ENCODE peak calls at places on chromosome 1, in ten cellular contexts. K, O, U, W, I, E, D, V, L and A are unnamed samples.

GRCh38 chr1:32759521-32759980 is 57.0 kb upstream of the SYNC start:
- DNase-seq in K (peak), O (peak), U (no peak), W (no peak), I (no peak), E (peak), D (no peak), V (no peak), L (no peak), A (peak)

GRCh38 chr1:156504062-156504813 is 3.7 kb upstream of the MEF2D start:
- DNase-seq in K (peak), O (no peak), U (no peak), W (peak), I (peak), E (no peak), D (no peak), V (peak), L (peak), A (peak)

GRCh38 chr1:234960722-234961467 is 167.7 kb downstream of the TOMM20 start:
- DNase-seq in K (peak), O (no peak), U (no peak), W (no peak), I (peak), E (no peak), D (no peak), V (no peak), L (peak), A (no peak)

GRCh38 chr1:16235347-16235746 is 1.6 kb downstream of the CPLANE2 start:
- DNase-seq in K (no peak), O (no peak), U (no peak), W (no peak), I (no peak), E (no peak), D (no peak), V (no peak), L (no peak), A (no peak)

GRCh38 chr1:202106340-202107284 is 16.1 kb upstream of the GPR37L1 start:
- DNase-seq in K (peak), O (no peak), U (no peak), W (no peak), I (no peak), E (no peak), D (no peak), V (no peak), L (no peak), A (peak)

GRCh38 chr1:209651148-209651547 is 1.1 kb downstream of the LAMB3 start:
- DNase-seq in K (peak), O (peak), U (no peak), W (peak), I (peak), E (peak), D (no peak), V (peak), L (peak), A (peak)

GRCh38 chr1:98783821-98784220 is 122.3 kb downstream of the SNX7 start:
- DNase-seq in K (no peak), O (no peak), U (no peak), W (no peak), I (no peak), E (no peak), D (no peak), V (no peak), L (no peak), A (no peak)

GRCh38 chr1:12059722-12060464 is 3.2 kb upstream of the TNFRSF8 start:
- DNase-seq in K (peak), O (no peak), U (no peak), W (no peak), I (no peak), E (no peak), D (no peak), V (no peak), L (no peak), A (no peak)

GRCh38 chr1:224251741-224252146 is 68.7 kb downstream of the DEGS1 start:
- DNase-seq in K (no peak), O (no peak), U (no peak), W (no peak), I (no peak), E (no peak), D (no peak), V (no peak), L (peak), A (no peak)

GRCh38 chr1:177959793-177960515 is 9.9 kb downstream of the SEC16B start:
- DNase-seq in K (peak), O (no peak), U (no peak), W (no peak), I (no peak), E (no peak), D (no peak), V (no peak), L (peak), A (peak)

GRCh38 chr1:110559157-110559556 is 40.2 kb upstream of the KCNA10 start:
- DNase-seq in K (peak), O (no peak), U (no peak), W (no peak), I (no peak), E (no peak), D (no peak), V (no peak), L (no peak), A (no peak)

GRCh38 chr1:162678439-162678838 is 46.2 kb downstream of the DDR2 start:
- DNase-seq in K (peak), O (no peak), U (no peak), W (no peak), I (no peak), E (no peak), D (no peak), V (peak), L (peak), A (peak)

GRCh38 chr1:196455697-196456096 is 152.5 kb downstream of the KCNT2 start:
- DNase-seq in K (no peak), O (no peak), U (no peak), W (no peak), I (no peak), E (no peak), D (no peak), V (no peak), L (no peak), A (no peak)

GRCh38 chr1:158999301-159000069 is 10.2 kb upstream of the IFI16 start:
- DNase-seq in K (peak), O (peak), U (peak), W (no peak), I (peak), E (no peak), D (no peak), V (peak), L (peak), A (peak)

GRCh38 chr1:97913506-97913905 is 7.3 kb downstream of the DPYD start:
- DNase-seq in K (no peak), O (no peak), U (no peak), W (no peak), I (no peak), E (no peak), D (no peak), V (no peak), L (no peak), A (no peak)

GRCh38 chr1:77889671-77890070 is 1.2 kb downstream of the NEXN start:
- DNase-seq in K (peak), O (no peak), U (no peak), W (no peak), I (no peak), E (no peak), D (no peak), V (peak), L (peak), A (peak)

GRCh38 chr1:9289090-9289534 is 3.6 kb upstream of the SPSB1 start:
- DNase-seq in K (peak), O (peak), U (peak), W (peak), I (no peak), E (no peak), D (peak), V (peak), L (peak), A (peak)

GRCh38 chr1:3827813-3828307 is 29.2 kb downstream of the CEP104 start:
- DNase-seq in K (no peak), O (no peak), U (no peak), W (no peak), I (peak), E (no peak), D (no peak), V (no peak), L (no peak), A (no peak)

DNA sequence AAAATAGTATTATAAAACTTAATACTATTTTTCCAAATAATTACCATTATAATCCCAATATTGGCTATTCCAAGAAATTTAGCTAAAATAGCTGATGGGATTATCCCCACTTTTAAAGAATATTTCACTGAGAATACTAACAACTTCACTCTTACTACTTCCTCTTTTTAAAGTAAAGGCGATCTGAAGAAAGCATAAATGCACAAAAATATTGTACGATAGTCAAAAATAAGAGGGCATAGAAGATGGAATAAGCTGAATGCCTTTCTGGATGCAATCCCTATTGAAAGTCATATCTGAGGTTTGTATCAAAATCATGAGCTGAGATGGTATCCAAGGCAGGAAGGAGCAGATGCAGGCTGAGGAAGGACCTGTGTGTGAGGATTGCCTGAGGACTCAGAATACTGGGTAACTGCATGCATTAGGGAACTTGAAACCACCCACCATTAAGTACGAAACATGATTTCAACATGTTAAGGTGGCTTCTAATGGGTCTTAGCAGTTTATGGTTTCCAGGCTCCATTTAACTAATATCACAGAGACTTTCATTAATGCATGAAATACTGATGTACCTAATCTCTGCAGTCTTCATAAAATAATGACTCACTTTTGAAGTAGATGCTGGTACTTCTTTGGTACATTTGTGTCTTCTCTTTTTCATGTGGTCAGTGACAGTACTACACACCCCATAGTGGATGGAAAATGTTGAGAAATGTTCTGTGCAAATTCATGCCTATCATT is 29.6 kb upstream of the RGS1 start:
- DNase-seq in K (no peak), O (no peak), U (no peak), W (no peak), I (no peak), E (no peak), D (no peak), V (no peak), L (peak), A (peak)
- TF ChIP-seq CTCF in K (no peak), O (no peak), U (no peak), W (peak), I (peak), E (no peak), D (peak), V (no peak), L (peak), A (no peak)

GRCh38 chr1:54404939-54405880 is 984 bp downstream of the SSBP3 start:
- DNase-seq in K (peak), O (no peak), U (no peak), W (peak), I (no peak), E (peak), D (no peak), V (no peak), L (no peak), A (no peak)
- TF ChIP-seq CTCF in K (no peak), O (no peak), U (no peak), W (peak), I (no peak), E (peak), D (no peak), V (no peak), L (no peak), A (no peak)

GRCh38 chr1:145828368-145829016 is 4.5 kb downstream of the POLR3C start:
- DNase-seq in K (no peak), O (no peak), U (no peak), W (no peak), I (no peak), E (peak), D (no peak), V (no peak), L (no peak), A (no peak)

GRCh38 chr1:145824499-145824842 is 471 bp downstream of the POLR3C start:
- DNase-seq in K (no peak), O (no peak), U (no peak), W (no peak), I (no peak), E (peak), D (no peak), V (no peak), L (no peak), A (no peak)

GRCh38 chr1:145823565-145824498 is at the start of the genes POLR3C and RNF115:
- DNase-seq in K (peak), O (peak), U (peak), W (peak), I (peak), E (peak), D (peak), V (peak), L (peak), A (peak)

GRCh38 chr1:145827966-145828365 is 4.0 kb downstream of the POLR3C start:
- DNase-seq in K (no peak), O (no peak), U (no peak), W (no peak), I (no peak), E (no peak), D (no peak), V (no peak), L (no peak), A (no peak)

GRCh38 chr1:145826030-145826429 is 2.0 kb downstream of the POLR3C start:
- DNase-seq in K (no peak), O (no peak), U (no peak), W (no peak), I (no peak), E (no peak), D (no peak), V (no peak), L (no peak), A (no peak)
- TF ChIP-seq CTCF in K (no peak), O (no peak), U (no peak), W (no peak), I (no peak), E (no peak), D (no peak), V (no peak), L (peak), A (no peak)

GRCh38 chr1:51218570-51218969 is 17.5 kb upstream of the RNF11 start:
- DNase-seq in K (no peak), O (no peak), U (no peak), W (no peak), I (no peak), E (no peak), D (no peak), V (no peak), L (no peak), A (no peak)
- TF ChIP-seq CTCF in K (no peak), O (no peak), U (no peak), W (no peak), I (no peak), E (no peak), D (no peak), V (no peak), L (no peak), A (no peak)

DNA sequence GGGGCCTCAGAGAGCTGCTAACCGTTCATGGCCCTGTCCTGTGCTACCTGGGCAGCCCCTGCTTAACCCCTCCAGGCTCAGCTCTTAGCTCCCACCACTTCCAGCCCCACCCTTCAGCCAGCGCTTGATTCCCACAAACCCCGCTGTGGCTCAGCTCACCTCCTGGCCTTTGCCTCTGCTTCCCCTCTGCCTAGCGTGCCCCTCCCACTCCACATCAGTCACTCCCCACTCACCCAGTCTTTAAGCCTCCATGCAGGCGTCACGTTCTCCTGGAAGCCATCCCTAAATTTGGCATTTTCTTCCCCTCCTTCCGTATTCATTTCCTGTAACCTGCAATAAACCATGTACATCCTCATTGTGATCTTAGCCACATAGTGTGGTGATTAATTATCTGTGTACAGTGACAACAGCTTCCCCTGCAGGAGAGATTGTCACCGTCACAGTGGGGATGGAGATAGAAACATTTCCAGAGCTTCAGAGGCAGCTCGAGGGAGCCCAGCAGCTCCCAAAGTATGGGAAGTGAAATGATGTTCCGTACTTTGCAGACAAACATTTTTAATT is 65.5 kb downstream of the EPHB2 start:
- DNase-seq in K (no peak), O (no peak), U (no peak), W (no peak), I (no peak), E (no peak), D (no peak), V (no peak), L (no peak), A (no peak)
- TF ChIP-seq CTCF in K (no peak), O (no peak), U (no peak), W (no peak), I (no peak), E (no peak), D (no peak), V (no peak), L (no peak), A (no peak)

DNA sequence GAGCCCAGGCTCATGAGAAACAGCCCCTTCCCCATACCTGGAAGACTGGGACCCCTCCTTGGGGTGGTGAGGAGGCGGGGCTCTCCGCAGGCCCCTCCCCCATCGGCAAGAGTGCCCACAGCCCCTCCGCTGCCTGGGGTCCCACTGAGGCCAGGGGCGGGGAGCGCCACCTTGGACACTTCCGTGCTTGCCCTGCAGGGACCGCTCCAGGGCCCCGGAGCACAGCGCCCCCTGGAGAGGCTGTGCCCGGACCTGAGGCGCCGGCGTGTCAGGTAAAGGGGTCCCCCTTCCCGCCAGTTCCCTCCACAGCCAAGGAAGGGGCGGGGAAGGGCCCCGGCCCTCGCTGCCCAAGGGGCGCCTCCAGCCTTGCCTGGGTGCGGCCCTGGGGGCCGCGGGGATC is 21.5 kb downstream of the INAVA start:
- DNase-seq in K (no peak), O (no peak), U (no peak), W (peak), I (peak), E (peak), D (no peak), V (no peak), L (no peak), A (no peak)
- TF ChIP-seq CTCF in K (peak), O (no peak), U (no peak), W (no peak), I (no peak), E (no peak), D (no peak), V (no peak), L (no peak), A (peak)

DNA sequence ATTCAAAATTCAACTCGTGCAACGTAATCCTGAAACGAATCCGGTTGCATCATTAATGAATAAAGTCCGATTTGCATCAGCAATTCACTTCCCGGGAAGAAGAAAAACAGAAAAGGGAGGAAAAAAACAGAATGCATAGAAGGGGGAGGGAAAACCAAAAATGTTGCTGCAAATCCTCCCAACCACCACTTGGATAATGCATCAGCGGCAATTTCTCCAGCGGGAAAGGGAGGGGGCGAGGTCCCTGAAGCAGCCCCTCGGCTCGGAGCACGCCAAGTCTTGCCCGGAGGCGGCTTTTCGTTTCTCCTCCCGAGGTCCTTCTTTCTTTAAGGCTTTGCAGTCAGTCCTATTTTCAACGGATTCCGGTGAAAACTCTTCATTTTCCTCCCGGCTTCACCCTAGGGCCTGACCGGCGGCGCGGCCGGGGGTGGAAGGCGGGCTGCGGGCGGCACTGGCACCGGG is 720 bp downstream of the CDC42BPA start:
- DNase-seq in K (peak), O (no peak), U (no peak), W (no peak), I (peak), E (peak), D (no peak), V (peak), L (peak), A (peak)
- TF ChIP-seq CTCF in K (peak), O (peak), U (peak), W (no peak), I (peak), E (no peak), D (peak), V (peak), L (peak), A (peak)

DNA sequence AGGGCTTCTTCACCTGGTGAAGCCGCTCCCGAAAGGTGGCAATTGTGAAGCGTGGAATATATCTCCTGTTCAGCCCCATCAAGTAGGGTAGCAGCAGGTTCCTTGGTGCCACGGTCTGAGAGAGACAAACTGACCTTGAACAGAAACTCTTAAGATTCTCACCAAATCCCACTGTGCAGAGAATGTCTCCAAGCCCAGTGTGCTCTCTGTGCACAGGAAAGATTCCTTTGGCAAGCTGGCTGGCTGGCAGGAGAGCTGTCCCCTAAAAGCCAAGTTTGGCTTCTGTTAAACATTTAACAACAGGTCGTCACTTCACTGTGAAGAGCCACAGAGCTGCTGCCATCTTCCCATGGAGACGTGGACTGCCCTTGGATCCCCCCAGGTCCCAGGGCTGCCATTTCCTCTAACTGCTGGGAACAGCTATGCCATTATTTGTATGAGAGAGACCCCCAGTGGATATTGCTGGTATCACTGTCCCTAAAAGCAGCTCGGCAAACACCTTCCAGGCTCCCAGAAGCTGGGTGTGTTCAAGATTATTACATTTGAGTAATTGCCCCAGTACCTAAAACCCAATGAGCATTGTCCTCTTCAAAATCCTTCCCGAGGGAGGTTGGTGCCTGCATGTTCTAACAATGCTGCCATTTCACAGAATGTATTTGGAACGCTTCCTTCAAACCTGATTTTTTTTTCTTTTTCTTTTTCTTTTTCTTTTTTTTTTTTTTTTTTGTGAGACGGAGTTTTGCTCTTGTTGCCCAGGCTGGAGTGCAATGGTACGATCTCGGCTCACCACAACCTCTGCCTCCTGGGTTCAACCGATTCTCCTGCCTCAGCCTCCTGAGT is 71.8 kb downstream of the CD58 start:
- DNase-seq in K (peak), O (no peak), U (no peak), W (no peak), I (no peak), E (peak), D (no peak), V (peak), L (peak), A (peak)
- TF ChIP-seq CTCF in K (peak), O (peak), U (peak), W (peak), I (peak), E (peak), D (peak), V (peak), L (peak), A (peak)

GRCh38 chr1:169699769-169700168 is 11.7 kb downstream of the SELL start:
- DNase-seq in K (no peak), O (no peak), U (no peak), W (no peak), I (no peak), E (no peak), D (no peak), V (no peak), L (no peak), A (no peak)
- TF ChIP-seq CTCF in K (no peak), O (no peak), U (no peak), W (no peak), I (no peak), E (no peak), D (no peak), V (no peak), L (no peak), A (no peak)